ENCODE peak calls at places on chromosomes 6 and 20, in four cellular contexts. A is HepG2, P is WTC11, Z is K562. X is an unnamed sample.

GRCh38 chr6:105981002-105981887 is 104.9 kb upstream of the PRDM1 start:
- DNase-seq in A (no peak), P (peak), Z (no peak), X (no peak)

GRCh38 chr6:14984454-14984853 is 261.4 kb upstream of the JARID2 start:
- DNase-seq in A (peak), P (no peak), Z (no peak), X (no peak)

GRCh38 chr6:42154461-42155209 is 12.2 kb upstream of the C6orf132 start:
- DNase-seq in A (no peak), P (no peak), Z (no peak), X (no peak)

GRCh38 chr6:28408076-28408802 is 8.7 kb upstream of the ZSCAN12 start:
- DNase-seq in A (no peak), P (no peak), Z (no peak), X (no peak)

GRCh38 chr20:3209946-3210317 is 634 bp downstream of the ITPA start:
- DNase-seq in A (no peak), P (no peak), Z (no peak), X (no peak)

GRCh38 chr6:36822506-36823269 is 16.6 kb downstream of the CPNE5 start:
- DNase-seq in A (no peak), P (no peak), Z (no peak), X (no peak)

GRCh38 chr6:8219352-8219943 is 117.1 kb upstream of the EEF1E1 start:
- DNase-seq in A (peak), P (peak), Z (peak), X (no peak)

GRCh38 chr6:147029923-147030322 is 174.3 kb upstream of the STXBP5 start:
- DNase-seq in A (no peak), P (no peak), Z (no peak), X (no peak)

GRCh38 chr6:166951670-166952060 is 4.7 kb downstream of the RNASET2 start:
- DNase-seq in A (no peak), P (no peak), Z (no peak), X (no peak)

GRCh38 chr20:31822421-31823330 is 3.5 kb downstream of the MYLK2 start:
- DNase-seq in A (peak), P (peak), Z (peak), X (no peak)

GRCh38 chr6:16725145-16725864 is 36.0 kb downstream of the ATXN1 start:
- DNase-seq in A (no peak), P (no peak), Z (no peak), X (no peak)

GRCh38 chr6:139640453-139640852 is 266.0 kb upstream of the CITED2 start:
- DNase-seq in A (no peak), P (no peak), Z (no peak), X (peak)

GRCh38 chr6:43715056-43715788 is 27.6 kb upstream of the MRPS18A start:
- DNase-seq in A (no peak), P (no peak), Z (no peak), X (peak)

GRCh38 chr6:1765160-1765900 is 155.6 kb downstream of the FOXC1 start:
- DNase-seq in A (no peak), P (no peak), Z (no peak), X (no peak)

GRCh38 chr6:169170583-169170955 is 83.1 kb downstream of the THBS2 start:
- DNase-seq in A (no peak), P (no peak), Z (no peak), X (no peak)

GRCh38 chr6:159125977-159126376 is 43.2 kb upstream of the FNDC1 start:
- DNase-seq in A (no peak), P (no peak), Z (no peak), X (no peak)

GRCh38 chr6:29071831-29072723 is 15.0 kb downstream of the OR2B3 start:
- DNase-seq in A (peak), P (peak), Z (peak), X (no peak)

GRCh38 chr20:11726021-11726420 is 191.7 kb upstream of the BTBD3 start:
- DNase-seq in A (no peak), P (no peak), Z (no peak), X (no peak)

GRCh38 chr6:161168281-161168891 is 105.5 kb downstream of the AGPAT4 start:
- DNase-seq in A (no peak), P (no peak), Z (no peak), X (no peak)

GRCh38 chr6:29647927-29648642 is 8.8 kb upstream of the MOG start:
- DNase-seq in A (peak), P (no peak), Z (no peak), X (no peak)

GRCh38 chr20:36856196-36856595 is 19.7 kb upstream of the TLDC2 start:
- DNase-seq in A (no peak), P (no peak), Z (no peak), X (no peak)

GRCh38 chr6:168200571-168201134 is 118.9 kb downstream of the DACT2 start:
- DNase-seq in A (peak), P (no peak), Z (no peak), X (no peak)

GRCh38 chr20:4524307-4524706 is 197.4 kb upstream of the PRND start:
- DNase-seq in A (no peak), P (no peak), Z (no peak), X (no peak)

GRCh38 chr20:48912065-48912464 is 9.4 kb upstream of the ARFGEF2 start:
- DNase-seq in A (no peak), P (no peak), Z (no peak), X (no peak)

GRCh38 chr6:41074692-41075436 is 2.1 kb downstream of the NFYA start:
- DNase-seq in A (peak), P (no peak), Z (no peak), X (no peak)

GRCh38 chr6:74447013-74447412 is 751.0 kb downstream of the CD109 start:
- DNase-seq in A (no peak), P (no peak), Z (no peak), X (peak)
- TF ChIP-seq CBFB in A (no peak), P (no peak), Z (no peak), X (no peak)

DNA sequence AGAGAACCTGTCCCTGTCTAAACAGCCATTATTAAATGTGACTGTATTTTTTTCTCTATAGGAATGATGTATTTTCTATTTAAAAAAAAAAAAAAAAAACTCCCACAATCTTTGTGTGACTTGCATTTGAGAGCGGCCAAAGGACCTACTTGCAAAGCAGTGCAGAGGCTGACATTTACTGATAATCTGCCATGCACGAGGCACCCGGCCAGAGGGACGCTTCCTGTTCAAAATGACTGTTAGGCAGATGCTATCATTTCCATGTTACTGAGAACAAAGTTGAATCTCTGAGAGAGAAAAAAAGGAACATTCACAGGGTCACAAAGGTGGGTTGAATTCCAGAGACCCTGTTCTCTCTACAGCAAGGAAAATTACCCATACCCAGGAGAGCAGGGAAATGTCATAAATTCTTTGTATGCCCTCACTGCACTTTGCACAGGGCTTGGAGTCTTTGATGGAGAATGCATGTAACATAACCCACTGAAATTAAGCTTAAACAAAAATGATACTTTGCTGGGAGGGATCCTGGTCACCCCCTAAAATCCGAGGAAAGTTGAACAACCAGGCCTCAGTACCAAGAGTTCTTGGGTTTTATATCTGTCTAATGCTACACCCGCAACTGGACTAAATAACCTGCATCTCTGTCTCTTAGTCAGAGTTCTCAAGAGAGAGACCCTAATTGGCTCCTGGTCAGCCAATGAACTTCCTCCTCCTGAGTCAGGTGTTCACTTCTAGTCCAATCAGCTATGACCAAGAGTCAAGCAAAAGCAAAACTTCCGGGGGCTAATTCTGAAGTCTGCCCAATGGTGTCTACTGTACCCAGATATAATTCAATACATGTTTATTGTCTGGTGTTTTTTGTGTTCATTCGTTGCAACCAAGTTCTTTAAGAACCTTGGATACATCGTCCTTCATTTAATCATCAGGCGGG is 61.2 kb downstream of the GCLC start:
- DNase-seq in A (peak), P (no peak), Z (peak), X (no peak)
- TF ChIP-seq CBFB in A (no peak), P (no peak), Z (no peak), X (no peak)

GRCh38 chr6:18503588-18504231 is 116.6 kb downstream of the RNF144B start:
- DNase-seq in A (peak), P (peak), Z (peak), X (peak)
- TF ChIP-seq CBFB in A (no peak), P (no peak), Z (no peak), X (no peak)

GRCh38 chr20:14878676-14879019 is 541.2 kb upstream of the FLRT3 start:
- DNase-seq in A (no peak), P (no peak), Z (no peak), X (no peak)

GRCh38 chr20:14879839-14880238 is 542.4 kb upstream of the FLRT3 start:
- DNase-seq in A (no peak), P (no peak), Z (no peak), X (no peak)

GRCh38 chr20:14881518-14881917 is 544.1 kb upstream of the FLRT3 start:
- DNase-seq in A (no peak), P (no peak), Z (no peak), X (no peak)

GRCh38 chr20:14877616-14878015 is 540.2 kb upstream of the FLRT3 start:
- DNase-seq in A (no peak), P (no peak), Z (no peak), X (no peak)

DNA sequence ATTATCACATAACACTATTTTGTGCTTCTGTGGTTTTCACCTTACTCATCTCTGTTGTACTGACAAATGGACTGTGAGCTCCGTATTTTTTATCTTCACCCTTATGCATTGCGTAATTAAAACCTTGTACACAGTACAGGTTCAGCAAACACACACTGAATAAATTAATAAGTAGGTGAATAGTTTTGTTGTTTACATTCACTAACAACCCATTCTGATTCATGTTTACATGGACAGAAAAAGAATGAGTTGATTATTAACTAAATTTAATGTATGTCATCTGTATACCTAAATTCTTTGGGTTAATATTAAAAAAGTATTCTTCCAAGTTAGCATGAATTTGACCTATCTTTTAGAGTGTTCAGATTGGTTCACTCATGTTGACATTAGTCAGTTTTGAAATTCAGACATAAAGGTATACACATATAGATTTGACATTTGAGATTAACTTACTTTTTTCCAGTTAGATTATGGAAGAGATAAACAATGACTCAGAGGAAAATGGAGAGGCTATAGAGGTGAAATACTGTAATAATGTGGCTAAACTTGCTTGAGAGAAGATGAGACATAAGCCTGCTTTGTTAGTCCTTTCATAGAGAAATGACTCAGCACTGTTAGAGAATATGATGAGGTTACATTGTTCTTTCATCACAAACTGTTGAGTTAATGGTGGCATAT is 541.7 kb upstream of the FLRT3 start:
- DNase-seq in A (peak), P (no peak), Z (no peak), X (no peak)
- TF ChIP-seq CBFB in A (no peak), P (no peak), Z (no peak), X (no peak)

GRCh38 chr6:137353346-137353745 is 134.2 kb upstream of the IFNGR1 start:
- DNase-seq in A (no peak), P (no peak), Z (no peak), X (no peak)
- TF ChIP-seq CBFB in A (no peak), P (no peak), Z (no peak), X (no peak)

GRCh38 chr6:4185846-4186245 is 50.5 kb upstream of the ECI2 start:
- DNase-seq in A (no peak), P (no peak), Z (no peak), X (no peak)

GRCh38 chr6:4188801-4189200 is 53.4 kb upstream of the ECI2 start:
- DNase-seq in A (no peak), P (no peak), Z (no peak), X (no peak)

GRCh38 chr6:4186391-4186790 is 51.0 kb upstream of the ECI2 start:
- DNase-seq in A (no peak), P (no peak), Z (no peak), X (no peak)

GRCh38 chr6:4187480-4187879 is 52.1 kb upstream of the ECI2 start:
- DNase-seq in A (no peak), P (no peak), Z (no peak), X (no peak)

GRCh38 chr6:4185419-4185818 is 50.0 kb upstream of the ECI2 start:
- DNase-seq in A (no peak), P (no peak), Z (no peak), X (no peak)
- TF ChIP-seq CBFB in A (no peak), P (no peak), Z (no peak), X (no peak)